ENCODE peak calls at places on chromosomes 16 and 17, in five cellular contexts. P is psoas muscle; S is activated naive CD4-positive, alpha-beta T cell treated with anti-CD3 and anti-CD28 coated beads, Interleukin-2, amount 10 ng/mL, durations not matched to agents 7 days and 5 days; A is kidney; D is GM04503. N is an unnamed sample.

GRCh38 chr17:59756236-59756818 is 48.9 kb downstream of the VMP1 start:
- DNase-seq in P (no peak), S (no peak), A (no peak), D (peak; percentile 95), N (no peak)

GRCh38 chr17:80989586-80989913 is 2.1 kb upstream of the CHMP6 start:
- DNase-seq in P (no peak), S (no peak), A (no peak), D (no peak), N (no peak)

GRCh38 chr16:2512920-2513404 is 790 bp upstream of the ATP6V0C start:
- DNase-seq in P (no peak), S (peak; percentile 38), A (peak; percentile 79), D (no peak), N (no peak)

GRCh38 chr16:17275076-17275732 is 195.6 kb downstream of the XYLT1 start:
- DNase-seq in P (no peak), S (no peak), A (no peak), D (no peak), N (no peak)

GRCh38 chr17:78671607-78672404 is 94.6 kb upstream of the DNAH17 start:
- DNase-seq in P (no peak), S (no peak), A (no peak), D (no peak), N (no peak)

GRCh38 chr17:73155410-73156165 is 9.2 kb upstream of the SSTR2 start:
- DNase-seq in P (no peak), S (no peak), A (no peak), D (no peak), N (no peak)

GRCh38 chr17:3547628-3548027 is 10.0 kb downstream of the TRPV3 start:
- DNase-seq in P (no peak), S (no peak), A (peak; percentile 60), D (no peak), N (no peak)

GRCh38 chr17:81029859-81030258 is 5.1 kb upstream of the BAIAP2 start:
- DNase-seq in P (no peak), S (no peak), A (peak; percentile 45), D (no peak), N (no peak)

GRCh38 chr17:44004077-44004760 is at the start of gene NAGS:
- DNase-seq in P (peak; percentile 47), S (peak; percentile 35), A (peak; percentile 87), D (no peak), N (no peak)

GRCh38 chr16:610513-611381 is 20.0 kb upstream of the WFIKKN1 start:
- DNase-seq in P (peak; percentile 84), S (peak; percentile 58), A (peak; percentile 86), D (no peak), N (peak; percentile 45)

GRCh38 chr17:16569358-16569712 is 331 bp upstream of the ZNF287 start:
- DNase-seq in P (no peak), S (no peak), A (no peak), D (no peak), N (no peak)

GRCh38 chr17:6913608-6914443 is 82.0 kb upstream of the ALOX12 start:
- DNase-seq in P (peak; percentile 83), S (peak; percentile 86), A (peak; percentile 77), D (no peak), N (peak; percentile 68)

GRCh38 chr17:79074650-79075432 is at the start of gene ENGASE:
- DNase-seq in P (peak; percentile 98), S (peak; percentile 94), A (peak; percentile 98), D (peak; percentile 82), N (peak; percentile 91)

GRCh38 chr17:57534863-57535651 is 210.0 kb downstream of the CCDC182 start:
- DNase-seq in P (no peak), S (no peak), A (no peak), D (no peak), N (no peak)

GRCh38 chr16:48300391-48300856 is 53.1 kb upstream of the ABCC11 start:
- DNase-seq in P (no peak), S (no peak), A (no peak), D (no peak), N (no peak)